ENCODE peak calls at places on chromosome 20, in four cellular contexts. G, D, N and M are unnamed samples.

GRCh38 chr20:10540636-10541493 is 105.8 kb downstream of the SLX4IP start:
- DNase-seq in G (no peak), D (no peak), N (no peak), M (no peak)

GRCh38 chr20:61271273-61272221 is 19.5 kb downstream of the CDH4 start:
- DNase-seq in G (no peak), D (no peak), N (no peak), M (no peak)

GRCh38 chr20:50855498-50856474 is 60.9 kb downstream of the BCAS4 start:
- DNase-seq in G (peak), D (no peak), N (no peak), M (no peak)

GRCh38 chr20:22984611-22985010 is 50.5 kb upstream of the SSTR4 start:
- DNase-seq in G (no peak), D (no peak), N (no peak), M (no peak)

GRCh38 chr20:12847862-12848261 is 160.9 kb upstream of the SPTLC3 start:
- DNase-seq in G (no peak), D (no peak), N (no peak), M (no peak)

GRCh38 chr20:61448396-61448795 is 196.3 kb downstream of the CDH4 start:
- DNase-seq in G (no peak), D (no peak), N (no peak), M (no peak)

GRCh38 chr20:62332421-62332820 is 29.6 kb downstream of the ADRM1 start:
- DNase-seq in G (no peak), D (no peak), N (no peak), M (no peak)

GRCh38 chr20:6994452-6994851 is 227.0 kb downstream of the BMP2 start:
- DNase-seq in G (no peak), D (no peak), N (no peak), M (no peak)

GRCh38 chr20:48236485-48237055 is 451.3 kb upstream of the SULF2 start:
- DNase-seq in G (no peak), D (no peak), N (no peak), M (no peak)

DNA sequence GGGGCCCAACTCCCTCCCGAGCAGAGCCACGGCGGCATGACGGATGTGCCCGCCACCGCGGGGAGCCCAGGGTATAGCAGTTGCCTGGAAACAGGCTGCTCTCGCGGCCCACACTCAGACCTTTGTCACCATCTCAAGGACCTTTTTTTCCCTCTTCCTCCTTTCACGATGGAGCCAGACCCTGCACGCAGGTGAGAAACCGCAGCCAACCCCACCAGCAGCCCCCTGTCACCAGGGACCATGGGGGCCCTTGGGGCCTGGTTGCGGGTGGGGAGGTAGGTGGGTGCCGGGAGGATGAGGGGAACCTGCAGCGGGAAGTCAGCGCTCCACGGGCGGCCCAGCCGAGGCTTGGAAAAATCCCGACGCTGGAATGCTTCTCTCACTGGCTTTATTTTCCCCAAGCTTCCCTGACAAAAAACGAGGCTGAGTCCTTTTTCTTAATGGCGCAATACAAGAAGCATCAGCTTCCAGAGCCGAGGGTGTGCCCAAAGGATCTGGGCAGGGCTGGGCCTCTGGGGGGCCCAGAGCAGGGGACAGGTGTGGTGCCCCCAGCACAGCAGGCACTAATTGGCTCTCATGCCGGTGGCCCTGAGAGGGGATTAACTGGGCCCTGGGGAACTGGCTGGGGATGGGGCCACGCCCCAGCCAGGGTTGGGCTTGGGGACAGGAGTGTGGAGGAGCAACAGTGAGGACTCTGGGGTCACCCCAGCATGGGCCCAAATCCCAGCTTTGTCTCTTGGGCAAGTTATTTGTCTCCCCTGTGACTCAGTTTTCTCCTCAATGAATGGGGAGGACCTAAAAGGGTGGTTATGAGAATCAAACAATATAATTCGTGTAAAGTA is 23.9 kb downstream of the NOL4L start:
- DNase-seq in G (no peak), D (no peak), N (no peak), M (no peak)
- TF ChIP-seq CTCF in G (no peak), D (no peak), N (no peak), M (no peak)

GRCh38 chr20:3698511-3699436 is 13.6 kb downstream of the SIGLEC1 start:
- DNase-seq in G (no peak), D (no peak), N (no peak), M (no peak)

GRCh38 chr20:3697588-3698235 is 14.7 kb downstream of the SIGLEC1 start:
- DNase-seq in G (no peak), D (no peak), N (no peak), M (no peak)

GRCh38 chr20:3694864-3695263 is 13.1 kb upstream of the ADAM33 start:
- DNase-seq in G (no peak), D (no peak), N (no peak), M (no peak)

GRCh38 chr20:3696745-3697587 is 15.2 kb upstream of the ADAM33 start:
- DNase-seq in G (no peak), D (no peak), N (no peak), M (no peak)

DNA sequence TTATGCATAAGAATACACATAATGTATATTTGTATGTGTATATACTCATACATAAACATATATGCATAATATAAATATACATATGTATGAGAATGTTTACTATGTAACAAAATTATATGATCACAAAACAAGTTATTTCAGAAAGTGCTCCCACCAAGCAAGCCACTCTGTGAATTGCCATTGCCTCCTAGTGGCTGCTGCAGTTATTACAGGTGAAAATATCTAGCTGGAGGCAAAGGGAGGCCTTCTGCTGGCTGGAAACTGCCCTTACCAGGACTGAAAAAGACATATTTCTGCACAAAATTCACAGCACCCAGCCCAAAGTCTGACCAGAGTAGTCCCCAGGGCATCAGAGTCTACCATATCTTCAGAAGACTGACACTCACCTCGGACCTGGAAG is 14.4 kb upstream of the ADAM33 start:
- DNase-seq in G (no peak), D (no peak), N (no peak), M (no peak)
- TF ChIP-seq CTCF in G (peak), D (no peak), N (peak), M (peak)

DNA sequence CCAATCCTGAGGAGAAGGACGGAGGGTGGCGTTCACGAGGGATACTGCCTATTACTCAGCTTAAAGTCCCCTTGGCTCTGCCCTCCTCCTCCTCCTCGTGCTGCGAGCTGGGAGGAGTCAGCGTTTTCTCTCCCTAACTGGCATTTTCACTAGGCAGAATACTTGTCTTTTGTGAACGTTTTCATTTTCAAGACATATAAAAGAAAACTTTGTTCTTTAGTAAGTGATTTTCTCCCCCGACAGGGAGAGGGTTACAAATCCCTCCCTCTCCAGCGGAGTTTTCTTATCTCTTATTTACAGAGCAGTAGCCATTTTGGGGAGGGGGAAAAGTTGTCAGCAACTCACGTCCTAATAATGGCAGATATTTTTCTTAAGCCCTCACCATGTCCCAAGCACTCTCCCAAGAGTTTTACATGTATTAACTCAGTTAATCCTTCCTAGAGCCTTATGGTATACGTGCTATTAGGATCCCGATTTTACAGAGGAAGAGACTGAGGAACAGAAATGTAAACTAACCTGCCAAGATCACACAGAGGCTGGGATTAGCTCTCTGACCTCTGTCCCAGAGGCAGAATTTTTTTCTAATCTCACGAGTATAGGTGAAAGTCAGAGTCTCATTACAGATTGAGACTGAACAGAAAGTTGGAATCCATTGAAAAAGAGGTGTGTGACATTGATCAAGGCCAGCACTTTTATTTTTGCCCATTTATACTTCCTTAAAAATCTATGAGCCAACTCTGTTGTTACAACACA is 30.0 kb upstream of the ZNF217 start:
- DNase-seq in G (peak), D (no peak), N (peak), M (peak)
- TF ChIP-seq CTCF in G (no peak), D (no peak), N (no peak), M (no peak)

DNA sequence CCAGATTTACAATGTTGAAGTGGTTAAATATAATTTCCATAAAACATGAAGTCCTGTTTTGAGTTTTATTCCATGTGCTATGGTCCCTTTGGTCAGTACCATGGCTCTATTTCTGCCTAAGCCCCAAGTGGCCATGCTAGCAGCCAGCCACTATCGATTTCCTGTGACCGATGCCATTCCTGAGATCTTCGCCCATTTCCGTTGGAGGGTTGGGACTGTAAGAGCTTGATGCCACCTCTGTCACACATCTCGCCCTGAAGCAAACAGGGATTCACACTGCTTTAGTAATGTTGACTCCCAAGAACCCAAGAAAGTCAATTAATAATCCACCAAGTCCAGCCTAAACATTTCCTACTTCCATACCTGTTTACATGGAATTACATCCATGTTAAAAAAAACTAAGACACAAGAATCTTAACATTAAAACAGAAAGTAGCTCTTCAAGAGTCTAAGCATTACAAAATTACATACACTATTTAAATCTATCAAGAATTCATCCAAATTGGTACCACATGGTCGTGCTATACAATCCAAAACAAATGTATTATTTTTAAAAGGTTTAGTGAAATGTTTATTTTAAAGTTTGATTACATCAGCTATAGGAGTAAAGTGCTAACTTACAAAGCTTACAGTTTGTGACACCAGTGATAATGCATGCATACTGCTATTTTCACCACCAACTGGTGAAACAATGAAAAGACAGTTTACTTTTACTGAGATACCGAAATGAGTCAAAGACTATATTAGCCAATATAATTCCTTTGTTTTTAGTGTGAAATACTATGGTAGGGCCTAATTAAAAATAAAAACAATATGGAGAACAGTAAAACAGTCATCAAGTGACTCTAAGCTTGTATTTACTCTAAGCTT is 2.5 kb downstream of the RBM39 start:
- DNase-seq in G (no peak), D (no peak), N (no peak), M (no peak)
- TF ChIP-seq CTCF in G (peak), D (peak), N (no peak), M (peak)

GRCh38 chr20:1209447-1210387 is 6.5 kb downstream of the C20orf202 start:
- DNase-seq in G (no peak), D (no peak), N (no peak), M (no peak)
- TF ChIP-seq CTCF in G (no peak), D (no peak), N (no peak), M (peak)

GRCh38 chr20:46400253-46400652 is 6.2 kb downstream of the ELMO2 start:
- DNase-seq in G (no peak), D (no peak), N (no peak), M (no peak)
- TF ChIP-seq CTCF in G (no peak), D (no peak), N (no peak), M (peak)